ENCODE peak calls at places on chromosomes 2 and 18, in nine cellular contexts. I is tibial nerve, F is stomach, M is upper lobe of left lung, V is K562, U is sigmoid colon, X is transverse colon, T is A549, S is HepG2. N is an unnamed sample.

GRCh38 chr18:54662986-54663385 is 71.9 kb downstream of the DYNAP start:
- DNase-seq in S (no peak), I (no peak), U (no peak), T (no peak), M (no peak), F (no peak), X (no peak), V (no peak), N (no peak)

GRCh38 chr2:99756059-99756458 is 266.2 kb upstream of the REV1 start:
- DNase-seq in V (no peak), M (peak), S (no peak), U (no peak), I (no peak), T (no peak), X (no peak), F (no peak), N (no peak)

GRCh38 chr2:165440367-165440766 is 29.1 kb upstream of the CSRNP3 start:
- DNase-seq in U (no peak), T (no peak), M (no peak), F (no peak), I (peak), S (no peak), X (no peak), V (no peak), N (no peak)

GRCh38 chr2:55425449-55425848 is 5.8 kb upstream of the CCDC88A start:
- DNase-seq in V (no peak), M (peak), F (no peak), I (no peak), X (no peak), T (peak), S (no peak), U (no peak), N (no peak)

GRCh38 chr18:51029378-51029693 is 677 bp upstream of the SMAD4 start:
- DNase-seq in X (no peak), S (no peak), I (no peak), U (no peak), V (no peak), M (no peak), T (no peak), F (no peak), N (no peak)

GRCh38 chr2:88841224-88841929 is 149.9 kb downstream of the RPIA start:
- DNase-seq in M (peak), T (no peak), V (no peak), S (no peak), U (no peak), F (no peak), X (no peak), I (no peak), N (no peak)

GRCh38 chr2:235945608-235946140 is 222.5 kb downstream of the GBX2 start:
- DNase-seq in X (no peak), U (peak), I (no peak), F (no peak), S (no peak), M (no peak), V (no peak), T (no peak), N (no peak)

GRCh38 chr2:190277234-190278112 is 42.2 kb downstream of the HIBCH start:
- DNase-seq in F (no peak), T (no peak), M (no peak), V (peak), S (peak), X (peak), U (no peak), I (peak), N (no peak)

GRCh38 chr2:25597881-25598280 is 75.5 kb downstream of the DTNB start:
- DNase-seq in T (no peak), M (no peak), S (no peak), F (no peak), V (no peak), I (no peak), X (no peak), U (no peak), N (no peak)

GRCh38 chr18:7821784-7822183 is 254.7 kb downstream of the PTPRM start:
- DNase-seq in T (no peak), I (no peak), M (no peak), S (no peak), X (no peak), V (no peak), U (no peak), F (no peak), N (no peak)

GRCh38 chr2:69683170-69683971 is 39.8 kb upstream of the AAK1 start:
- DNase-seq in M (peak), T (no peak), F (no peak), I (no peak), S (peak), U (no peak), V (peak), X (no peak), N (no peak)

GRCh38 chr2:122236152-122236892 is 480.9 kb downstream of the TSN start:
- DNase-seq in U (no peak), S (no peak), M (no peak), T (peak), X (no peak), F (no peak), V (no peak), I (no peak), N (no peak)

GRCh38 chr18:78984941-78985784 is 5.5 kb downstream of the SALL3 start:
- DNase-seq in F (no peak), V (no peak), M (peak), T (peak), S (peak), I (no peak), X (no peak), U (no peak), N (no peak)

GRCh38 chr2:120441744-120442471 is 96.0 kb downstream of the INHBB start:
- DNase-seq in S (peak), T (no peak), V (no peak), U (peak), M (peak), F (peak), I (peak), X (peak), N (peak)

GRCh38 chr18:46332956-46333355 is 228.8 kb downstream of the HAUS1 start:
- DNase-seq in S (no peak), U (no peak), V (no peak), F (no peak), T (no peak), I (no peak), M (no peak), X (no peak), N (peak)

GRCh38 chr2:6008186-6008585 is 316.0 kb downstream of the SOX11 start:
- DNase-seq in I (no peak), F (no peak), S (no peak), U (no peak), V (no peak), M (no peak), X (no peak), T (no peak), N (no peak)

GRCh38 chr2:2506536-2506935 is 175.5 kb upstream of the MYT1L start:
- DNase-seq in S (no peak), F (no peak), T (no peak), I (no peak), X (no peak), M (no peak), U (no peak), V (no peak), N (no peak)

GRCh38 chr2:239735131-239735828 is 289.9 kb downstream of the NDUFA10 start:
- DNase-seq in F (no peak), T (no peak), I (no peak), M (no peak), V (peak), X (no peak), S (peak), U (no peak), N (no peak)

GRCh38 chr2:164014068-164014577 is 278.3 kb upstream of the FIGN start:
- DNase-seq in U (no peak), I (no peak), S (no peak), M (no peak), V (no peak), F (no peak), X (no peak), T (no peak), N (no peak)

GRCh38 chr18:59885579-59886163 is 14.1 kb upstream of the PMAIP1 start:
- DNase-seq in I (no peak), X (no peak), V (no peak), T (no peak), M (no peak), S (no peak), F (no peak), U (no peak), N (no peak)

GRCh38 chr18:23258566-23259265 is 123.4 kb downstream of the CABLES1 start:
- DNase-seq in I (no peak), T (no peak), S (no peak), X (no peak), M (no peak), V (no peak), U (no peak), F (no peak), N (no peak)

GRCh38 chr18:23260932-23261590 is 125.8 kb downstream of the CABLES1 start:
- DNase-seq in X (no peak), T (no peak), S (no peak), M (no peak), I (no peak), U (no peak), V (no peak), F (no peak), N (no peak)

GRCh38 chr18:23257686-23258565 is 122.6 kb downstream of the CABLES1 start:
- DNase-seq in I (peak), U (no peak), F (no peak), M (peak), S (no peak), V (no peak), T (no peak), X (no peak), N (no peak)

GRCh38 chr18:23257153-23257552 is 121.9 kb downstream of the CABLES1 start:
- DNase-seq in V (no peak), F (no peak), M (no peak), X (no peak), S (peak), U (no peak), I (no peak), T (no peak), N (no peak)

GRCh38 chr18:23259701-23260661 is 124.7 kb downstream of the CABLES1 start:
- DNase-seq in M (peak), I (peak), X (peak), S (peak), T (no peak), V (peak), F (peak), U (peak), N (no peak)
- TF ChIP-seq CTCF in M (no peak), I (no peak), X (no peak), S (no peak), T (no peak), V (no peak), F (no peak), U (no peak), N (no peak)

DNA sequence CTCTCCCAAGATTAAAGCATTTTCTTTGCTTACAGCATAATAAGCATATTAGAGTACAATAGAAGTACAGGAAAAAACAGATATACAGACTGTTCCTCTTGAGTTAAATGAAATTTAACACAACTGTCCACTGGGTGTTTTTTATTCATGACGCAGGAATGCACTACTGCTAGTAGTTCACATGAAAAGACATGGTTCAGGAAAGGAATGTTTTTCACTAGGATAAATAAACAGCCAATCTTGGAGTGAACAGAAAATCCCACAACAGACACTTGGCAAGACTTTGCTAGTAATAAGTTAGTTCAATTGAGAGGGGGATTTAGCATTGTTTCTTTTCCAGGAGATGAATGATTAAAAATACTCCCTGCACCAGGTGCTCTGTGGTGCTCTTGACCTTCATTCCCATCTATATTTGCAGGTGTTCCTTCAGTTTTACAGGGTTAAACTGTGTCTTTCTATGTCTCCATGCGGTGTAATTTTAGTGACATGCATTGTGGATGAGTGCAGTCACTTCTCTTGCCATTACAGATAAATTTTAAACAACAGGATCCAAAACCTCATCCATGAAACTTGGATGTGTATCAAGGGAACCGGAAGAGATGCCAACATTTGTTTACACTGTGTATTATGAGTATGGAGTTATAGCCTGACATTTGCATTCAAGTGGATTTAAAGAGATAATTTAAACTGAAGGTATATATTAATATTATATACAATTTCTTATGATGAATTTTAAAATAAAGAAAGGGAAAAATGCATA is 796.6 kb downstream of the DSC3 start:
- DNase-seq in X (no peak), S (no peak), F (no peak), V (no peak), T (no peak), I (no peak), U (no peak), M (no peak), N (no peak)
- TF ChIP-seq EP300 in X (no peak), S (no peak), F (no peak), V (no peak), T (no peak), I (no peak), U (no peak), M (no peak), N (no peak)

GRCh38 chr2:238456449-238456848 is 29.7 kb downstream of the ASB1 start:
- DNase-seq in M (no peak), T (no peak), U (no peak), X (no peak), I (no peak), V (no peak), F (no peak), S (no peak), N (no peak)
- TF ChIP-seq POLR2A in M (no peak), T (no peak), U (no peak), X (no peak), I (no peak), V (no peak), F (no peak), S (no peak), N (no peak)

GRCh38 chr18:43077510-43078290 is 37.8 kb downstream of the RIT2 start:
- DNase-seq in V (no peak), S (no peak), M (no peak), I (no peak), X (no peak), F (no peak), T (no peak), U (no peak), N (no peak)
- TF ChIP-seq CTCF in V (no peak), S (no peak), M (no peak), I (no peak), X (no peak), F (no peak), T (no peak), U (no peak), N (no peak)

DNA sequence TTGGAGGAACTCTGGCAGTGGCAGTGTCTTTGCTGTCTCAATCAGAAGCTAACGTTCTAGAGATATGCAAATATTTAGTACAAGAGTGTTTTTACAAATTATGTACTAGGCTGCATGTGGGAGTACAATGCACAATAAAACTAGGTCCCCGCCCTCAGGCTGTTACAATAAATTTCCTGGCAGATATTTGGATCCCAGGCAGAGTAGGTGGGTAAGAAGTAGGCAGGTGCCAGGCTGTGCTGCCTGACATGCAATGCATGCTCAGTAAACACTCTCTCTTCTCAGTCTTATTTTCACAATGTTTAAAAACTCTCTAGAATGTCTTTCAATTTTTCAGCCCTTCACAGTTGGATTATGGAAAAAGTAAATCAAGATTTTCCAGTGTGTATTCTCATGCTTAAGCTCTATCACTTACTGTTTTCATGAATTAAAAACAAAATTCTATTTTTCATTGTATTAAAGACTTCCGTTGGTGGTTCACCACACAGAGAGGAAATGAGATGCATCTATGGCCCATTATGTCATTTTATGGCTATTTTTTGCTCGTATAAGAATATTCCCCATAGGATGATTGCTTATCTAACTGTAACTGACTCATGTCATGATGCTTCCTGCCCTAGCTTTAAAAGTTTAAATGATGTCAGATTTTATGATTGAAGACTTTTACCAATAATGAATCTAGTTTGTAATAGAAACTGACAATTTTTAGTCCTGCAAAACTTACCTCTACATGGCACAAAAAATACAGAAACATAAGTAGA is 346.0 kb downstream of the RND3 start:
- DNase-seq in V (no peak), U (no peak), M (no peak), T (no peak), S (no peak), F (no peak), I (no peak), X (no peak), N (no peak)
- TF ChIP-seq EP300 in V (no peak), U (no peak), M (no peak), T (no peak), S (no peak), F (no peak), I (no peak), X (no peak), N (no peak)

GRCh38 chr2:241500016-241500415 is 8.4 kb downstream of the STK25 start:
- DNase-seq in T (no peak), S (no peak), F (no peak), M (no peak), X (no peak), U (no peak), V (no peak), I (no peak), N (no peak)

GRCh38 chr2:241501551-241501950 is 6.8 kb downstream of the STK25 start:
- DNase-seq in V (no peak), I (no peak), U (no peak), M (no peak), F (no peak), X (no peak), S (no peak), T (no peak), N (no peak)

GRCh38 chr2:241502281-241502680 is 6.1 kb downstream of the STK25 start:
- DNase-seq in F (no peak), M (no peak), X (no peak), T (no peak), S (no peak), V (no peak), I (no peak), U (no peak), N (no peak)

GRCh38 chr2:241500431-241500975 is 7.9 kb downstream of the STK25 start:
- DNase-seq in I (no peak), S (no peak), X (no peak), U (no peak), F (no peak), T (no peak), M (no peak), V (no peak), N (no peak)

DNA sequence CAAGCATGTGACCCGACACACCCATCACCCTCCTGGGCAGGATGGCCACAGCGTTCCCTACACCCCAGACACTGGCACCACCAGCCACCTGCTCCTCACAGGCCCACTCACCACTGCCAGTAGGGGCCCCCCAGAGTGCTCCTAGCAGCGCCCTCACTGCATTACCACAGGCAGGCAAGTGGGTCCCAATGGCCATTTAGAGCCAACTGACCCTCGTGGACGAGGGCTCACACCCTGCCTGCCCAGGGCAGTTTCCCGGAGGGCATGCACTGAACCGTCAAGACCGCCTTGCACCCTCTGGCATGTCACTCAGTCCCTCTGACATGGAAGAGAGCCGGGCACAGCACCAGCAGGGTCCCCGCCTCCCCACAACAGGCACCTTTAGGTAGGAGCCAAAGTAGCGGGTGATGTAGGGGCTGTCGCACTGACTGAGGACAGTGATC is 7.3 kb downstream of the STK25 start:
- DNase-seq in V (no peak), T (no peak), U (no peak), M (no peak), I (no peak), S (no peak), X (no peak), F (no peak), N (no peak)
- TF ChIP-seq POLR2A in V (no peak), T (no peak), U (no peak), M (no peak), I (no peak), S (no peak), X (no peak), F (no peak), N (no peak)

GRCh38 chr18:65260030-65260429 is 490.8 kb upstream of the CDH7 start:
- DNase-seq in M (no peak), I (no peak), U (no peak), V (no peak), S (no peak), T (no peak), X (no peak), F (no peak), N (no peak)

GRCh38 chr18:65259403-65259802 is 491.4 kb upstream of the CDH7 start:
- DNase-seq in S (no peak), M (no peak), I (no peak), V (no peak), F (no peak), T (no peak), X (no peak), U (no peak), N (no peak)

GRCh38 chr18:65257157-65257556 is 493.7 kb upstream of the CDH7 start:
- DNase-seq in M (no peak), F (no peak), T (no peak), V (no peak), S (no peak), I (no peak), X (no peak), U (no peak), N (no peak)

GRCh38 chr18:65255417-65255816 is 495.4 kb upstream of the CDH7 start:
- DNase-seq in V (no peak), S (no peak), X (no peak), U (no peak), I (no peak), T (no peak), F (no peak), M (no peak), N (no peak)
- TF ChIP-seq CTCF in V (no peak), S (no peak), X (no peak), U (no peak), I (no peak), T (no peak), F (no peak), M (no peak), N (no peak)

GRCh38 chr2:85926931-85927527 is 38.2 kb upstream of the ST3GAL5 start:
- DNase-seq in V (no peak), X (no peak), U (no peak), S (no peak), T (no peak), M (no peak), I (no peak), F (no peak), N (no peak)
- TF ChIP-seq EP300 in V (no peak), X (no peak), U (no peak), S (no peak), T (no peak), M (no peak), I (no peak), F (no peak), N (no peak)

GRCh38 chr2:45331034-45331786 is 279.9 kb downstream of the SRBD1 start:
- DNase-seq in F (no peak), I (no peak), X (no peak), V (no peak), M (peak), U (no peak), S (peak), T (no peak), N (no peak)
- TF ChIP-seq POLR2A in F (no peak), I (no peak), X (no peak), V (no peak), M (no peak), U (no peak), S (no peak), T (no peak), N (no peak)